ENCODE peak calls at places on chromosomes 3 and 15, in five cellular contexts. N is fibroblast of lung, Y is left lung, W is Peyer's patch, U is body of pancreas. B is an unnamed sample. For H3K27me3, the result is how much of the 10 kb centered on the place peaks cover.

GRCh38 chr3:36372534-36372935 is 7.8 kb upstream of the STAC start:
- DNase-seq in N (peak), Y (no peak), W (no peak), U (no peak), B (no peak)

GRCh38 chr3:43948013-43948412 is 257.3 kb downstream of the ABHD5 start:
- DNase-seq in N (peak), Y (no peak), W (no peak), U (no peak), B (no peak)

GRCh38 chr15:32030795-32031194 is 480 bp downstream of the CHRNA7 start:
- DNase-seq in N (no peak), Y (no peak), W (no peak), U (peak), B (peak)

GRCh38 chr3:9397911-9398714 is 698 bp downstream of the SETD5 start:
- DNase-seq in N (peak), Y (peak), W (peak), U (peak), B (peak)

GRCh38 chr3:110405830-110406580 is 665.6 kb upstream of the NECTIN3 start:
- DNase-seq in N (no peak), Y (no peak), W (no peak), U (no peak), B (no peak)

GRCh38 chr15:52575072-52575471 is 6.2 kb upstream of the ARPP19 start:
- DNase-seq in N (no peak), Y (no peak), W (no peak), U (no peak), B (no peak)

GRCh38 chr3:28376424-28376823 is 27.8 kb upstream of the AZI2 start:
- DNase-seq in N (peak), Y (no peak), W (no peak), U (no peak), B (no peak)

GRCh38 chr3:105513042-105513441 is 146.3 kb downstream of the ALCAM start:
- DNase-seq in N (peak), Y (no peak), W (no peak), U (no peak), B (no peak)

GRCh38 chr3:32934150-32934742 is 17.2 kb upstream of the CCR4 start:
- DNase-seq in N (no peak), Y (no peak), W (peak), U (no peak), B (peak)

GRCh38 chr3:36540898-36541518 is 160.7 kb downstream of the STAC start:
- DNase-seq in N (peak), Y (no peak), W (no peak), U (no peak), B (no peak)

GRCh38 chr15:98003976-98004375 is 43.5 kb downstream of the ARRDC4 start:
- DNase-seq in N (peak), Y (no peak), W (no peak), U (no peak), B (no peak)

GRCh38 chr3:23785882-23786281 is 19.9 kb upstream of the UBE2E1 start:
- DNase-seq in N (no peak), Y (no peak), W (no peak), U (no peak), B (no peak)

GRCh38 chr15:84681822-84682221 is 23.8 kb upstream of the NMB start:
- DNase-seq in N (peak), Y (no peak), W (peak), U (no peak), B (no peak)

GRCh38 chr3:96750094-96750767 is 64.2 kb upstream of the EPHA6 start:
- DNase-seq in N (no peak), Y (peak), W (no peak), U (no peak), B (no peak)

GRCh38 chr3:107988464-107989156 is 102.2 kb downstream of the CD47 start:
- DNase-seq in N (peak), Y (peak), W (peak), U (peak), B (peak)

GRCh38 chr3:12986986-12987385 is 86.2 kb downstream of the IQSEC1 start:
- DNase-seq in N (no peak), Y (no peak), W (no peak), U (peak), B (peak)

GRCh38 chr3:159416854-159417253 is 571.8 kb upstream of the IL12A start:
- DNase-seq in N (peak), Y (no peak), W (no peak), U (no peak), B (no peak)

GRCh38 chr3:113151475-113152031 is 59.8 kb upstream of the BOC start:
- DNase-seq in N (peak), Y (no peak), W (no peak), U (peak), B (no peak)

GRCh38 chr15:80887148-80887547 is 102.5 kb downstream of the MESD start:
- DNase-seq in N (no peak), Y (no peak), W (no peak), U (no peak), B (no peak)

GRCh38 chr3:109825971-109826810 is 488.8 kb upstream of the DPPA4 start:
- DNase-seq in N (no peak), Y (no peak), W (no peak), U (no peak), B (no peak)

GRCh38 chr3:95460274-95460673 is 1354.1 kb upstream of the EPHA6 start:
- DNase-seq in N (no peak), Y (no peak), W (no peak), U (peak), B (no peak)

GRCh38 chr15:40766906-40767837 is 2.6 kb upstream of the C15orf62 start:
- DNase-seq in N (peak), Y (no peak), W (no peak), U (no peak), B (no peak)

GRCh38 chr3:168024537-168024941 is 71.2 kb downstream of the GOLIM4 start:
- DNase-seq in N (peak), Y (no peak), W (no peak), U (no peak), B (no peak)
- H3K4me3 ChIP-seq in N (no peak), Y (no peak), W (no peak), U (no peak), B (no peak)

GRCh38 chr3:128503751-128504532 is 10.9 kb upstream of the GATA2 start:
- DNase-seq in N (no peak), Y (no peak), W (peak), U (no peak), B (no peak)

GRCh38 chr3:128504533-128504915 is 11.5 kb upstream of the GATA2 start:
- DNase-seq in N (no peak), Y (no peak), W (no peak), U (no peak), B (no peak)

GRCh38 chr3:128505771-128506170 is 12.8 kb upstream of the GATA2 start:
- DNase-seq in N (no peak), Y (no peak), W (no peak), U (no peak), B (no peak)

GRCh38 chr3:128506721-128507120 is 13.7 kb upstream of the GATA2 start:
- DNase-seq in N (no peak), Y (no peak), W (no peak), U (no peak), B (no peak)

DNA sequence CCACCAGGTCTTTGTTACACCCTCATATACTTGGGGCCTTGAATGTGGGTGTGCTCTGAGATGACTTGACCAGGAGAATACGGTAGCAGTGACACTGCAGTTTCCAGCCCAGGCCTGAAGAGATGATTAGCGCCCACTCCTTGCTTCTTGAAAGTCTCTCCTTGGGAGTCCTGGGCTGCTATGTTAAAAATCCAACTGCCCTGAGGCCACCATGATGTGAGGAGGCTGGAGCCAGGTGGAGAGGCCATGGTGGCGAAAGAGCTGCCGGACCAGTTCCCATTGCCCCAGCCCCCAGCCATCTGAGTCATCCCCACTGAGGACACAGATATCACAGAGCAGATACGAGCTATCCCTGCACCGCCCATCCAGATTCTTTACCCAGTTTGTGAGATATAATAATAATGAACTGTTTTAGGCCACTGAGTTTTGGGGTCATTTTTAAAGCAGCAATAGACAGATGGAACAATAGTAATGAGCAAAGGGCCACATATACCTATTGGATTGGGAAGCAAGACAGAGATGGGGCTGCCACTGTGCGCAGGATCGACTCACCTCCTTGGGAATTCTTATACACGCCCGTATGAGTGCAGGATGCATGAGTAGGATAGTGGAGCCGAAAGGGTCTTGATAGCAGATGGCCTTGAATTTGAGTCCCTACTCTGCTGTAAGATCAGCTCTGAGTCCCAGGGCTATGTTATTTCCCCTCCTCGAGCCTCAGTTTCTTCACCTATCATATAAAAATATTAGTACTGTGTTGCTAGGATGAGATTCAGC is 12.1 kb upstream of the GATA2 start:
- DNase-seq in N (no peak), Y (no peak), W (no peak), U (no peak), B (no peak)
- H3K27ac ChIP-seq in N (no peak), Y (no peak), W (no peak), U (no peak), B (no peak)

GRCh38 chr15:68435966-68436365 is 4.0 kb upstream of the ITGA11 start:
- DNase-seq in N (no peak), Y (no peak), W (no peak), U (no peak), B (no peak)

GRCh38 chr15:68433551-68433950 is 1.6 kb upstream of the ITGA11 start:
- DNase-seq in N (no peak), Y (no peak), W (no peak), U (no peak), B (no peak)

GRCh38 chr15:68431792-68432401 is at the start of gene ITGA11:
- DNase-seq in N (peak), Y (peak), W (peak), U (peak), B (peak)

GRCh38 chr15:68432665-68433064 is 702 bp upstream of the ITGA11 start:
- DNase-seq in N (no peak), Y (no peak), W (peak), U (no peak), B (no peak)

DNA sequence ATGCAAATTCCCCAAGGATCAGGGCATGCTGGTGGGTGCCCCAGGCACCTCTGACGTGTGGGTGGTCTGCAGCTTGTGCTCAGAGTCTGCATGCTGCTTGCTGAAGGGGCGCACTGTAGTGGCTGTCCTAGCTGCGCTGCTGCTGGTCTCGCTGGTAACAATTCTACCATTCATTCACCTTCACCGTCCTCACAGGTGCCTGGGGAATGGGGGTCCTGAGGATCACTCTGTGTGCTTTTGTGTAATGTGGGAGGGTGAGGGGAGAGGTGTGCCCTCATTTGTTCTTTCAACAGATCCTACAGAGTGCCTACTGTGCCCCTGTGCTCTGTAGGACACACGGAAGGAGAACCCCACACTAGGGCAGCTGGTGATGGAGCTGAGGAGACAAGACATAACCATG is 2.1 kb upstream of the ITGA11 start:
- DNase-seq in N (no peak), Y (no peak), W (peak), U (no peak), B (no peak)
- H3K27me3 ChIP-seq in N (under half), Y (under half), W (under half), U (under half), B (under half)

GRCh38 chr3:149936812-149937230 is 33.9 kb downstream of the PFN2 start:
- DNase-seq in N (peak), Y (no peak), W (peak), U (peak), B (no peak)

GRCh38 chr3:149941186-149941585 is 29.5 kb downstream of the PFN2 start:
- DNase-seq in N (peak), Y (no peak), W (no peak), U (no peak), B (no peak)

GRCh38 chr3:149941946-149942345 is 28.7 kb downstream of the PFN2 start:
- DNase-seq in N (no peak), Y (no peak), W (no peak), U (no peak), B (no peak)

DNA sequence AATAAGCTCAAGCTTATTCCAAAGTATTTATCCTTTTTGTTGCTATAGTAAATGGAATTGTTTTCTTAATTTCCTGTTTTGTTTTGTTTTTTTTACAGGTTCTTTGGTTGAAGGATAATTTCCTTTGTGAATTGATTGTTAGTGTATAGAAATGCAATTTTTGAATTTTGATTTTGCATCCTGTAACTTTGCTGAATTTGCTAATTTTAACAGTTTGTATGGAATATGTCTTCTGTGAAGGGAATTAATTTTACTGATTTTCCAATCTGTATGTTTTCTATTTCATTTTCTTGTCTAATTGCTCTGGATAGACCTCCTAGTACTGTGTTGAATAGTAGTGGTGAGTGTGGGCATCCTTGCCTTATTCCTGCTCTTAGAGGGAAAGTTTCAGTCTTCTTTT is 28.3 kb downstream of the PFN2 start:
- DNase-seq in N (no peak), Y (no peak), W (no peak), U (no peak), B (no peak)
- H3K4me3 ChIP-seq in N (no peak), Y (no peak), W (no peak), U (no peak), B (no peak)

B was measured in upper lobe of right lung.